ENCODE peak calls at places on chromosomes 1 and 21, in eight cellular contexts. O, A, M, F, U, D, S and E are unnamed samples.

GRCh38 chr1:214558002-214558770 is 6.8 kb upstream of the PTPN14 start:
- DNase-seq in O (peak), A (no peak), M (peak), F (peak), U (peak), D (no peak), S (no peak), E (no peak)

GRCh38 chr1:212070720-212071302 is 35.3 kb downstream of the DTL start:
- DNase-seq in O (peak), A (no peak), M (peak), F (peak), U (peak), D (no peak), S (peak), E (no peak)

GRCh38 chr1:76501136-76501535 is 366.1 kb upstream of the ST6GALNAC5 start:
- DNase-seq in O (no peak), A (no peak), M (no peak), F (no peak), U (no peak), D (no peak), S (no peak), E (no peak)

GRCh38 chr1:206517784-206518183 is 10.5 kb downstream of the RASSF5 start:
- DNase-seq in O (no peak), A (no peak), M (no peak), F (no peak), U (no peak), D (no peak), S (no peak), E (peak)

GRCh38 chr1:235910357-235911299 is 43.9 kb upstream of the LYST start:
- DNase-seq in O (peak), A (no peak), M (peak), F (peak), U (peak), D (no peak), S (no peak), E (no peak)

GRCh38 chr1:76867342-76868130 is at the start of gene ST6GALNAC5:
- DNase-seq in O (peak), A (peak), M (peak), F (peak), U (no peak), D (peak), S (no peak), E (peak)

GRCh38 chr1:78540056-78540455 is 49.3 kb downstream of the PTGFR start:
- DNase-seq in O (no peak), A (no peak), M (no peak), F (peak), U (no peak), D (no peak), S (no peak), E (no peak)

GRCh38 chr1:9890224-9890731 is 19.8 kb downstream of the CTNNBIP1 start:
- DNase-seq in O (peak), A (no peak), M (peak), F (peak), U (peak), D (no peak), S (no peak), E (no peak)

GRCh38 chr1:206672011-206672688 is 12.6 kb upstream of the MAPKAPK2 start:
- DNase-seq in O (no peak), A (no peak), M (no peak), F (no peak), U (no peak), D (no peak), S (no peak), E (no peak)

GRCh38 chr1:213122514-213122929 is 71.5 kb downstream of the RPS6KC1 start:
- DNase-seq in O (peak), A (no peak), M (no peak), F (peak), U (no peak), D (no peak), S (peak), E (no peak)

GRCh38 chr1:205451759-205452164 is 4.1 kb downstream of the BLACAT1 start:
- DNase-seq in O (no peak), A (no peak), M (no peak), F (no peak), U (no peak), D (no peak), S (no peak), E (no peak)

GRCh38 chr1:12296623-12297022 is 66.8 kb downstream of the VPS13D start:
- DNase-seq in O (peak), A (no peak), M (peak), F (peak), U (peak), D (no peak), S (no peak), E (no peak)

GRCh38 chr1:27074175-27074780 is 61.6 kb upstream of the TENT5B start:
- DNase-seq in O (no peak), A (no peak), M (no peak), F (peak), U (no peak), D (no peak), S (no peak), E (no peak)

GRCh38 chr1:201229771-201230635 is 39.4 kb downstream of the IGFN1 start:
- DNase-seq in O (peak), A (no peak), M (peak), F (peak), U (no peak), D (no peak), S (no peak), E (no peak)

GRCh38 chr1:187445066-187445465 is 616.3 kb downstream of the PLA2G4A start:
- DNase-seq in O (no peak), A (no peak), M (no peak), F (peak), U (no peak), D (no peak), S (no peak), E (no peak)

GRCh38 chr1:8871539-8871935 is 6.9 kb downstream of the ENO1 start:
- DNase-seq in O (no peak), A (no peak), M (no peak), F (no peak), U (no peak), D (no peak), S (no peak), E (no peak)

GRCh38 chr21:37532868-37533780 is 166.6 kb downstream of the DYRK1A start:
- DNase-seq in O (no peak), A (no peak), M (peak), F (peak), U (peak), D (no peak), S (no peak), E (no peak)

GRCh38 chr1:109312246-109312645 is 5.4 kb upstream of the MYBPHL start:
- DNase-seq in O (no peak), A (no peak), M (no peak), F (no peak), U (no peak), D (no peak), S (no peak), E (no peak)

GRCh38 chr1:232628335-232629214 is 1.4 kb downstream of the SIPA1L2 start:
- DNase-seq in O (peak), A (no peak), M (no peak), F (peak), U (no peak), D (no peak), S (peak), E (no peak)

GRCh38 chr1:46244656-46245371 is 2.7 kb upstream of the RAD54L start:
- DNase-seq in O (peak), A (no peak), M (peak), F (peak), U (no peak), D (no peak), S (peak), E (no peak)

GRCh38 chr1:98929456-98929855 is 75.2 kb downstream of the PLPPR5 start:
- DNase-seq in O (no peak), A (no peak), M (no peak), F (no peak), U (no peak), D (no peak), S (no peak), E (no peak)

GRCh38 chr1:168100315-168101002 is 36.3 kb downstream of the GPR161 start:
- DNase-seq in O (no peak), A (no peak), M (no peak), F (no peak), U (no peak), D (no peak), S (no peak), E (no peak)

GRCh38 chr1:175877939-175878730 is 134.7 kb upstream of the TNR start:
- DNase-seq in O (no peak), A (no peak), M (no peak), F (no peak), U (no peak), D (no peak), S (no peak), E (no peak)

GRCh38 chr1:19390166-19390850 is 78.2 kb downstream of the SLC66A1 start:
- DNase-seq in O (no peak), A (no peak), M (no peak), F (no peak), U (no peak), D (no peak), S (no peak), E (peak)

GRCh38 chr1:19390901-19391595 is 78.9 kb downstream of the SLC66A1 start:
- DNase-seq in O (peak), A (peak), M (peak), F (peak), U (no peak), D (peak), S (no peak), E (peak)

GRCh38 chr1:19392221-19392620 is 80.1 kb downstream of the SLC66A1 start:
- DNase-seq in O (no peak), A (no peak), M (no peak), F (no peak), U (no peak), D (no peak), S (no peak), E (peak)

GRCh38 chr1:19393051-19393450 is 80.9 kb downstream of the SLC66A1 start:
- DNase-seq in O (no peak), A (no peak), M (no peak), F (no peak), U (no peak), D (no peak), S (no peak), E (peak)

GRCh38 chr1:19391596-19391981 is 79.5 kb downstream of the SLC66A1 start:
- DNase-seq in O (no peak), A (no peak), M (no peak), F (no peak), U (no peak), D (no peak), S (no peak), E (peak)
- TF ChIP-seq CTCF in O (no peak), A (no peak), M (peak), F (no peak), U (no peak), D (no peak), S (no peak), E (peak)

GRCh38 chr21:20882462-20883415 is 115.5 kb upstream of the NCAM2 start:
- DNase-seq in O (peak), A (peak), M (peak), F (peak), U (no peak), D (peak), S (peak), E (no peak)
- TF ChIP-seq CTCF in O (peak), A (peak), M (peak), F (peak), U (peak), D (peak), S (peak), E (no peak)

DNA sequence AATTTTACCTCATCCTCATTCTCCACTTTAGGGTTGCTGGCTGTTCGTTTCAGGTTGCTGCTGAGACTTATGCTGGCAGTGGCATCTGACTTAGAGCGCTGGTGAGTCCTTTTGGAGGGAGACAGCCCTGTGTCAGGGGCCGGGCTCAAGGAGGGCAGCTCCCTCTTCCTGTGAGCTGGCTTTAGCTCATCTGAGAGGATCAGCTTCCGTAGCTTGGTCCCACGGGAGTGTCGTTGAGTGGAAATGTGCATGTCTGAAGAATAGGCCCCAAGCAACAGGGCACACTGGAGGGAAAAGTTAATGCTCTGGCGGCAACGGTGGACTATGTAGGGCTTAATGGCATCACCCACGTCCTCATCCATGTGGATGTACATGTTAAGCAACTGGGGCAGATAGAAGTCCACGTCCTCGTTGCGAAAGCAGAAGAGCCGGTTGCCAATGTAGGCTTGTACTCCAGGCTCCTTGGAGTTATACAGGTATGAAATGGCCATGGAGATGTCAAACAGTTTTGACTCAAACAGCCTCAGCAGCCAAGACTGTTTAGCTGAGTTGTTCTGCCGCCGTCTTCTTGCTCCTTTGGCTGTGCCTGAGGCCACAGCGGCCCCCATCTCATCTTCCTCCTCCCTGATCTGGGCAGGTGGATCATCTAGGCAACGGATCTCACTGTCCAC is 11.5 kb downstream of the PI4KB start:
- DNase-seq in O (no peak), A (no peak), M (no peak), F (no peak), U (no peak), D (no peak), S (no peak), E (no peak)
- TF ChIP-seq CTCF in O (no peak), A (no peak), M (no peak), F (no peak), U (no peak), D (no peak), S (no peak), E (no peak)

DNA sequence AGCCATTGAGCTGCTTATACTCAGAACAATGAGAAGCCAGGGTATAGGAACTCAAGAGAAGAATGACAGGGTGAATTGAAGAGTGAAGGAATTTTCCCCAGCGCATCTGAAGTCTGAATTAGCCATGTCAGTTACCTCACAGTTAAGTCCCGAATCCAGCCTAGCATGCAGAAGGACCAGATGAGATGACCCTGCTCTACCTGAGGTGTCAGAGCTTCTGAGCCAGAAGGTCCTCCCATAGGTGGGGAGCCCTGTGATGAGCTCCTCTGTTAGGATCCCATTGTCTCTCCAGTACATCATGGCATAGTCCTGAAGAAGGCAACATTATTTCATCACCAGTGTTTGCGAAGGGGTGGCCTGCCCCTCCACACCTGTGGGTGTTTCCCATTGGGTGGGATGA is 68.2 kb downstream of the OVGP1 start:
- DNase-seq in O (no peak), A (no peak), M (no peak), F (no peak), U (no peak), D (no peak), S (no peak), E (no peak)
- TF ChIP-seq CTCF in O (no peak), A (no peak), M (no peak), F (no peak), U (no peak), D (no peak), S (no peak), E (no peak)

DNA sequence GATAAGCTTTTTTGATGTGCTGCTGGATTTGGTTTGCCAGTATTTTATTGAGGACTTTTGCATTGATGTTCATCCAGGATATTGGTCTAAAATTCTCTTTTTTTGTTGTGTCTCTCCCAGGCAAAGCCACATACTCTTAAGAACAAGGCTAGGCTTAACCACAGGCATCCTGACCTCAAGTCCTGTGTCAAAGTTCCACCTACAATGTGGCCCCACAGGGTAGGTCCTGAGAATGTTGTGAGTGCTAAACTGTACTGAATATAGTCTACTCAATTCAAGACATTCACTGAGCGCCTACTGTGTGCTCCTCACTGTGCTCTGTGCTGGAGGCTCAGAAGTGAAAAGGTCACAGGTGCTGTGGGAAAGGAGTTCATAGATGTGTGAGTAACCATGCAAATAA is 20.6 kb downstream of the DDAH1 start:
- DNase-seq in O (no peak), A (no peak), M (no peak), F (no peak), U (no peak), D (no peak), S (no peak), E (no peak)
- TF ChIP-seq CTCF in O (no peak), A (no peak), M (no peak), F (no peak), U (no peak), D (no peak), S (no peak), E (no peak)

GRCh38 chr21:32143222-32143939 is 135.5 kb downstream of the MIS18A start:
- DNase-seq in O (no peak), A (no peak), M (no peak), F (peak), U (no peak), D (no peak), S (no peak), E (no peak)
- TF ChIP-seq CTCF in O (no peak), A (no peak), M (no peak), F (no peak), U (no peak), D (no peak), S (no peak), E (no peak)

GRCh38 chr1:173241528-173242347 is 34.6 kb upstream of the TNFSF4 start:
- DNase-seq in O (no peak), A (no peak), M (no peak), F (no peak), U (no peak), D (no peak), S (no peak), E (no peak)

GRCh38 chr1:173243300-173243699 is 36.2 kb upstream of the TNFSF4 start:
- DNase-seq in O (no peak), A (no peak), M (no peak), F (no peak), U (no peak), D (no peak), S (no peak), E (no peak)

GRCh38 chr1:173239058-173239457 is 31.9 kb upstream of the TNFSF4 start:
- DNase-seq in O (no peak), A (no peak), M (no peak), F (no peak), U (no peak), D (no peak), S (no peak), E (no peak)

GRCh38 chr1:173245892-173246291 is 38.8 kb upstream of the TNFSF4 start:
- DNase-seq in O (no peak), A (no peak), M (no peak), F (no peak), U (no peak), D (no peak), S (no peak), E (no peak)

DNA sequence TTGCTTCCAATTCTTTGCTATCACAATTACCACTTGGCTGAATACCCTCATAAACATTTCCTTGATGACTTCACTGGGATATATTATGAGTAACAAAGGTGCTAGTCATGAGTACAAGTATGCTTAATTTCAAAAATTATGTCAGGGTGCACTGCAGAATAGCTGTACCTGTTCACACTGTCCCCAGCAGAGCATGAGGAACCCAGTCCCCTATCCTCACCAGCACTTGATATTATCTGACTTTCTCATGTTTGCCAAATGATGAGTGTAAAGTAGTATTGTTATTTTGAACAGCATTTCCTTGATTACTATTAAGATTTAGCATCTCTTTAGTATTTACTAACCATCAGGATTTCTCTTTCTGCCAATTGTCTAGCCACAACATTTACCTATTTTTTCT is 33.5 kb upstream of the TNFSF4 start:
- DNase-seq in O (no peak), A (no peak), M (no peak), F (no peak), U (no peak), D (no peak), S (no peak), E (no peak)
- TF ChIP-seq CTCF in O (no peak), A (no peak), M (no peak), F (no peak), U (no peak), D (no peak), S (no peak), E (no peak)

DNA sequence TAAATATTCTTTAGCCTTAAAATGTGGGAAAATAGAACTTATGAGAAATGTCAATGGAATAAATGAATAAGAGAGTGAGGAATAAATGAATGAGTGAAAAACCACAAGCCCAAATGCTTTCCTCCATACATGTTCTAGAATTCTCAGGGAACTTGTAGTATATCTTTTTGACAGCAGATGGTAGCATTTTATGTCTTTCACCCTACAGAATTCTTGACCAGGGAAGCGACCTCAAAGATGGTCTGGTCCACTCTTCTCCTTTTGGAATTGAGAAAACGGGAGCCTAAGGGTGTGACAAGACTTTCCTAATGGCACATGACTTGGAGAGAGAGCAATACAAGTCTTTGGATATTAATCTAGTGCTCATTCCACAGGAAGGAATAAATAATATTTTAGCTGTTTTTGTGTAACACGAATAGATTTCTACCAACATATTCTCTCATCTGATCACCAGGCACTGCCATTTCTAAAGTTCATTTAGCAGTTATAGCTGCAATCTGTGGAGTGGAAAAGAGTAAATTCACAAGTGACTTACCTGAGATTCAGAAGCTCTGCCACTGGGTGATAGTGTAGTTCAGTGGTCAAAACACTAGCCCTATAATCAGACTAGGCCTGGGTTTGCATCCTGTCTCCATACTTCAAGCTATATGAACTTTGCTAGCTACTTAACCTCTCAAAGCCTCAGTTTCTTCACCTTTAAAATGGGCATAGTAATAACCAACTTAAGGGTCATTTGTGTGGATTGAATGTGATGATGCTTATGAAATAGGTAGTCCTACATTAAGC is 15.0 kb upstream of the F5 start:
- DNase-seq in O (peak), A (no peak), M (peak), F (peak), U (no peak), D (no peak), S (peak), E (no peak)
- TF ChIP-seq CTCF in O (peak), A (peak), M (peak), F (peak), U (peak), D (peak), S (peak), E (peak)

GRCh38 chr1:180631766-180632325 is at the start of gene XPR1:
- DNase-seq in O (peak), A (peak), M (peak), F (peak), U (peak), D (peak), S (peak), E (peak)
- TF ChIP-seq CTCF in O (peak), A (peak), M (peak), F (peak), U (peak), D (no peak), S (peak), E (peak)